ENCODE peak calls at places on chromosomes 13 and 19, in six cellular contexts. E is HFFc6, K is fibroblast of mammary gland, J is H54, Q is cardiac fibroblast, L is uterus. S is an unnamed sample.
A peak's percentile ranks its signal among the peaks of the same experiment; 100 is the strongest.

GRCh38 chr19:6108721-6109633 is 1.3 kb downstream of the RFX2 start:
- DNase-seq in K (peak; percentile 59), J (peak; percentile 26), E (peak; percentile 59), L (peak; percentile 80), Q (peak; percentile 81), S (no peak)

GRCh38 chr13:76723551-76724232 is 162.5 kb downstream of the KCTD12 start:
- DNase-seq in E (peak; percentile 86), K (peak; percentile 82), J (no peak), L (no peak), Q (peak; percentile 84), S (no peak)

GRCh38 chr13:66468656-66469055 is 761.5 kb downstream of the PCDH9 start:
- DNase-seq in K (no peak), J (no peak), L (no peak), Q (no peak), E (no peak), S (no peak)

GRCh38 chr19:33403973-33404304 is 30.4 kb downstream of the CEBPG start:
- DNase-seq in L (peak; percentile 11), E (no peak), K (no peak), J (no peak), Q (no peak), S (no peak)

GRCh38 chr19:5138606-5139594 is 170.0 kb downstream of the KDM4B start:
- DNase-seq in L (no peak), J (peak; percentile 97), E (no peak), Q (peak; percentile 76), K (peak; percentile 58), S (no peak)

GRCh38 chr13:108218044-108218974 is at the start of gene ABHD13:
- DNase-seq in K (peak; percentile 88), Q (peak; percentile 93), L (peak; percentile 93), E (peak; percentile 85), J (peak; percentile 95), S (peak; percentile 90)

GRCh38 chr19:56538761-56539263 is at the start of gene ZFP28:
- DNase-seq in L (peak; percentile 76), J (peak; percentile 89), E (peak; percentile 1), K (no peak), Q (no peak), S (peak; percentile 49)

GRCh38 chr13:20901668-20902437 is 693 bp downstream of the XPO4 start:
- DNase-seq in K (peak; percentile 38), L (no peak), J (peak; percentile 30), Q (peak; percentile 27), E (peak; percentile 24), S (peak; percentile 25)

GRCh38 chr19:2047449-2048103 is 3.5 kb downstream of the MKNK2 start:
- DNase-seq in J (peak; percentile 75), L (no peak), E (peak; percentile 29), K (peak; percentile 64), Q (peak; percentile 50), S (no peak)

GRCh38 chr13:103965506-103966243 is 899.5 kb upstream of the SLC10A2 start:
- DNase-seq in K (no peak), L (no peak), Q (no peak), E (no peak), J (no peak), S (no peak)

GRCh38 chr13:95492044-95492801 is 60.3 kb upstream of the CLDN10 start:
- DNase-seq in K (no peak), Q (no peak), J (no peak), L (no peak), E (no peak), S (no peak)

GRCh38 chr13:31310356-31310755 is 110.6 kb downstream of the B3GLCT start:
- DNase-seq in J (no peak), L (no peak), E (no peak), K (no peak), Q (no peak), S (no peak)

GRCh38 chr13:44191103-44191502 is 182.5 kb upstream of the SERP2 start:
- DNase-seq in K (no peak), L (no peak), J (no peak), E (no peak), Q (no peak), S (no peak)

GRCh38 chr13:110576736-110577476 is 15.4 kb upstream of the RAB20 start:
- DNase-seq in L (no peak), Q (no peak), K (no peak), E (no peak), J (no peak), S (no peak)

GRCh38 chr19:294819-295686 is 3.9 kb upstream of the PLPP2 start:
- DNase-seq in E (no peak), K (peak; percentile 10), J (no peak), L (no peak), Q (peak; percentile 50), S (peak; percentile 48)

GRCh38 chr19:5897189-5897969 is 6.2 kb downstream of the NDUFA11 start:
- DNase-seq in J (no peak), K (no peak), Q (no peak), L (no peak), E (no peak), S (no peak)

GRCh38 chr19:7540761-7541480 is 5.4 kb downstream of the PNPLA6 start:
- DNase-seq in L (no peak), K (peak; percentile 63), E (no peak), Q (peak; percentile 27), J (peak; percentile 84), S (no peak)

GRCh38 chr19:13621413-13621812 is 115.1 kb upstream of the CACNA1A start:
- DNase-seq in K (peak; percentile 97), Q (peak; percentile 71), E (peak; percentile 97), L (no peak), J (peak; percentile 85), S (no peak)

GRCh38 chr19:35505956-35506355 is 7.5 kb downstream of the DMKN start:
- DNase-seq in Q (no peak), L (no peak), E (no peak), J (no peak), K (no peak), S (no peak)

GRCh38 chr19:13850910-13851753 is 25.8 kb upstream of the NANOS3 start:
- DNase-seq in E (peak; percentile 85), J (peak; percentile 86), Q (peak; percentile 95), K (peak; percentile 91), L (peak; percentile 92), S (no peak)

GRCh38 chr13:47672245-47672975 is 328.7 kb downstream of the SUCLA2 start:
- DNase-seq in K (peak; percentile 85), Q (peak; percentile 75), J (no peak), E (no peak), L (no peak), S (no peak)

GRCh38 chr19:43997631-43998290 is 5.0 kb upstream of the ZNF230 start:
- DNase-seq in E (no peak), K (peak; percentile 68), Q (peak; percentile 18), J (no peak), L (no peak), S (no peak)

GRCh38 chr13:93298741-93299140 is 72.1 kb downstream of the GPC6 start:
- DNase-seq in L (no peak), J (no peak), E (no peak), Q (no peak), K (peak; percentile 60), S (no peak)

S was measured in progenitor cell of endocrine pancreas.